ENCODE peak calls at places on chromosomes 7 and 10, in five cellular contexts. One of them, this sample, is unnamed.

GRCh38 chr7:151309306-151309705 is 32.3 kb upstream of the NUB1 start:
- DNase-seq in H1: no peak
- DNase-seq in K562: no peak
- DNase-seq in HCT116: no peak
- DNase-seq in SK-N-SH: no peak
- DNase-seq in this sample: no peak

GRCh38 chr7:5177060-5177459 is 13.0 kb upstream of the WIPI2 start:
- DNase-seq in H1: no peak
- DNase-seq in K562: no peak
- DNase-seq in HCT116: no peak
- DNase-seq in SK-N-SH: peak; percentile 88
- DNase-seq in this sample: peak; percentile 52

GRCh38 chr10:88243847-88244730 is 339.0 kb downstream of the RNLS start:
- DNase-seq in H1: no peak
- DNase-seq in K562: no peak
- DNase-seq in HCT116: no peak
- DNase-seq in SK-N-SH: peak; percentile 76
- DNase-seq in this sample: no peak

GRCh38 chr7:43583424-43584199 is 704 bp downstream of the STK17A start:
- DNase-seq in H1: peak; percentile 69
- DNase-seq in K562: peak; percentile 75
- DNase-seq in HCT116: no peak
- DNase-seq in SK-N-SH: peak; percentile 76
- DNase-seq in this sample: peak; percentile 67

GRCh38 chr7:98423043-98423442 is 22.2 kb upstream of the BAIAP2L1 start:
- DNase-seq in H1: no peak
- DNase-seq in K562: peak; percentile 64
- DNase-seq in HCT116: peak; percentile 54
- DNase-seq in SK-N-SH: peak; percentile 41
- DNase-seq in this sample: peak; percentile 32

GRCh38 chr7:32592721-32593120 is 97.4 kb downstream of the AVL9 start:
- DNase-seq in H1: no peak
- DNase-seq in K562: no peak
- DNase-seq in HCT116: no peak
- DNase-seq in SK-N-SH: no peak
- DNase-seq in this sample: no peak

GRCh38 chr7:26865094-26865388 is 651 bp upstream of the SKAP2 start:
- DNase-seq in H1: no peak
- DNase-seq in K562: no peak
- DNase-seq in HCT116: no peak
- DNase-seq in SK-N-SH: peak; percentile 63
- DNase-seq in this sample: no peak

GRCh38 chr10:118471863-118472262 is 123.6 kb downstream of the PRLHR start:
- DNase-seq in H1: no peak
- DNase-seq in K562: no peak
- DNase-seq in HCT116: no peak
- DNase-seq in SK-N-SH: no peak
- DNase-seq in this sample: no peak

GRCh38 chr7:151322893-151323292 is 18.7 kb upstream of the NUB1 start:
- DNase-seq in H1: no peak
- DNase-seq in K562: no peak
- DNase-seq in HCT116: no peak
- DNase-seq in SK-N-SH: no peak
- DNase-seq in this sample: no peak

GRCh38 chr7:2553831-2554581 is 1.3 kb downstream of the BRAT1 start:
- DNase-seq in H1: no peak
- DNase-seq in K562: no peak
- DNase-seq in HCT116: no peak
- DNase-seq in SK-N-SH: no peak
- DNase-seq in this sample: no peak

GRCh38 chr7:2845193-2845592 is 1.1 kb upstream of the GNA12 start:
- DNase-seq in H1: no peak
- DNase-seq in K562: no peak
- DNase-seq in HCT116: no peak
- DNase-seq in SK-N-SH: no peak
- DNase-seq in this sample: no peak

GRCh38 chr7:99618726-99619125 is 2.0 kb downstream of the ZSCAN25 start:
- DNase-seq in H1: no peak
- DNase-seq in K562: no peak
- DNase-seq in HCT116: no peak
- DNase-seq in SK-N-SH: no peak
- DNase-seq in this sample: no peak

GRCh38 chr7:83782628-83783027 is 133.7 kb upstream of the SEMA3E start:
- DNase-seq in H1: no peak
- DNase-seq in K562: no peak
- DNase-seq in HCT116: no peak
- DNase-seq in SK-N-SH: no peak
- DNase-seq in this sample: no peak

GRCh38 chr7:1814089-1814811 is 144.2 kb downstream of the ELFN1 start:
- DNase-seq in H1: no peak
- DNase-seq in K562: no peak
- DNase-seq in HCT116: no peak
- DNase-seq in SK-N-SH: no peak
- DNase-seq in this sample: no peak

GRCh38 chr7:143901710-143902587 is at the start of gene TCAF1:
- DNase-seq in H1: peak; percentile 90
- DNase-seq in K562: peak; percentile 99
- DNase-seq in HCT116: peak; percentile 91
- DNase-seq in SK-N-SH: peak; percentile 99
- DNase-seq in this sample: peak; percentile 94

GRCh38 chr10:6044651-6045599 is 17.2 kb downstream of the IL2RA start:
- DNase-seq in H1: peak; percentile 16
- DNase-seq in K562: no peak
- DNase-seq in HCT116: no peak
- DNase-seq in SK-N-SH: no peak
- DNase-seq in this sample: no peak

GRCh38 chr7:112101083-112101846 is 104.9 kb downstream of the DOCK4 start:
- DNase-seq in H1: no peak
- DNase-seq in K562: no peak
- DNase-seq in HCT116: no peak
- DNase-seq in SK-N-SH: no peak
- DNase-seq in this sample: no peak

GRCh38 chr10:49474901-49475300 is 64.0 kb downstream of the ERCC6 start:
- DNase-seq in H1: no peak
- DNase-seq in K562: no peak
- DNase-seq in HCT116: no peak
- DNase-seq in SK-N-SH: no peak
- DNase-seq in this sample: no peak

GRCh38 chr7:76292206-76292573 is 10.3 kb upstream of the HSPB1 start:
- DNase-seq in H1: no peak
- DNase-seq in K562: no peak
- DNase-seq in HCT116: no peak
- DNase-seq in SK-N-SH: no peak
- DNase-seq in this sample: no peak

GRCh38 chr10:111384556-111384955 is 307.7 kb downstream of the ADRA2A start:
- DNase-seq in H1: no peak
- DNase-seq in K562: no peak
- DNase-seq in HCT116: no peak
- DNase-seq in SK-N-SH: no peak
- DNase-seq in this sample: no peak
- TF ChIP-seq JUND in H1: no peak
- TF ChIP-seq JUND in K562: no peak
- TF ChIP-seq JUND in HCT116: no peak
- TF ChIP-seq JUND in SK-N-SH: no peak
- TF ChIP-seq JUND in this sample: no peak

GRCh38 chr7:91239772-91240171 is 24.5 kb upstream of the FZD1 start:
- DNase-seq in H1: no peak
- DNase-seq in K562: no peak
- DNase-seq in HCT116: no peak
- DNase-seq in SK-N-SH: no peak
- DNase-seq in this sample: no peak

GRCh38 chr7:91243591-91244368 is 20.5 kb upstream of the FZD1 start:
- DNase-seq in H1: no peak
- DNase-seq in K562: no peak
- DNase-seq in HCT116: no peak
- DNase-seq in SK-N-SH: no peak
- DNase-seq in this sample: no peak

GRCh38 chr7:91239171-91239604 is 25.0 kb upstream of the FZD1 start:
- DNase-seq in H1: no peak
- DNase-seq in K562: no peak
- DNase-seq in HCT116: no peak
- DNase-seq in SK-N-SH: no peak
- DNase-seq in this sample: no peak

GRCh38 chr7:91240546-91240945 is 23.7 kb upstream of the FZD1 start:
- DNase-seq in H1: no peak
- DNase-seq in K562: no peak
- DNase-seq in HCT116: no peak
- DNase-seq in SK-N-SH: no peak
- DNase-seq in this sample: no peak

DNA sequence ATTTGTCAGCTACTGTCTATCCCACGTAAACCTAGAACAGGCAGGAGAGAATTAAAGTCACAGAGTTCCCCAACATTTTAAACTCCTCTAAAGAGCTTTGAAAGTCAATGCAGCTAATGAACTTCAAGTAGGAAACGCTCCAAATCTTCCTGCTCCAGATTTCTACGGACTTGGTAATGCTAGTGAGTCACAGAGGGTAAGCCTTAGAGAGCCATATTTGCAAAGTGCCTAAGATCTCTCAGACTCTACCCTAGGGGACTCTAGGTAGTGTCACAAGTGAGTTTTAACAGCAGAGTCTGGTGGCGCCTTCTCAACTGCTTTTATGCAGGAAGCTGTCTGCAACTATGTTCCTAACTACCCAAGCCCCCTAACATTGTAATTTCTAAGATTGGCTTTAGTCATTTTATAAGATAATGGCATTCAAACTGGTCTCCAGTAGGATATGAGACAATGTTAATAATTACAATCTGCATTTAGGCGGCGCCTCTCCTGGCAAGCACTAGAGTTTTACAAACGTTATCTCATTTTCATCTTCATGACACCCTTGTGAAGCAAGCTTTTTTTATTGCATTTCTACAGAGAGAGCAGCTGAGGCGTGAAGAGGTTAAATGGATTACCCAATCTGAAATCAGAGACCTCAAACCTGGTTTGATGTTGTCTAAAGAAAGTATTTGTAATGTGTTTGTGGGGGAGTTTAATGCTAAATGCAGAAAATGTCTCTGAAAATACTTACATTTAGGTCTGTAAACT is 22.0 kb upstream of the FZD1 start:
- DNase-seq in H1: no peak
- DNase-seq in K562: no peak
- DNase-seq in HCT116: no peak
- DNase-seq in SK-N-SH: no peak
- DNase-seq in this sample: no peak
- TF ChIP-seq JUND in H1: no peak
- TF ChIP-seq JUND in K562: no peak
- TF ChIP-seq JUND in HCT116: no peak
- TF ChIP-seq JUND in SK-N-SH: no peak
- TF ChIP-seq JUND in this sample: no peak

DNA sequence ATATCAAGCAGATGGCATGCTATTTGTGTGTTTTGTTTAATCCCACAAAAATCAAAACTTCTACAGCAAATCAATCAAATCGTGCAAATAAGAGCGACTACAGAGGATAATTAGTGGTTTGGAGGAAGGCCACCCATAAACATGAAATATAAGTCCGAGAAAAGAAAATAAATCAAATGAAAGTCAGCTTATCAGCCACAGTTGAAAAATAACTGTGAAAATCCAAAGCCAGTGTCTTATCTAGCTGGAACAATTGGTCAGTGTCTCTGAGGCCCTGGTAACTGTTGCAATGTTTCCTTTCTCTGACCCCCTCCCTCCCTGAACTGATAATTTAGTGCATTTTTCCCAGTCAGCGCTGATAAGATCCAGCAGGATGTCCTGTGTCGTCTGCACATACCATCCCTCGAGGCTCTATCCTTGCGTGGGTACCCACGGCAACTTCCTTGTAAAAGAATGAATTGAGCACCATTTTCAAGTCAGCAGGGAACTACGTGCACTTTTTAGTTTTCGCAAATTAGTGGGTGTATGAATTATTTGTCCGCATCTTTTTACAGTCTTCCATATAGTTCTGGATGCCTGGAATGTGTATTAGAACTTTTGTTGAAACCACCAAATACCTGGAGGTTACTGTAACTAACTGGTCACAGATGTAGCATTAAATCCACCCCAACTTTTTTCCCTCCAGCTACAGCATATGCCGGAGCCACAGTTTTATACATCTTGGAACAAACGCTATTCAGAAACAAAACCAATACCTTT is 10.8 kb upstream of the JCAD start:
- DNase-seq in H1: no peak
- DNase-seq in K562: peak; percentile 59
- DNase-seq in HCT116: no peak
- DNase-seq in SK-N-SH: peak; percentile 67
- DNase-seq in this sample: no peak
- TF ChIP-seq JUND in H1: no peak
- TF ChIP-seq JUND in K562: peak; percentile 41
- TF ChIP-seq JUND in HCT116: no peak
- TF ChIP-seq JUND in SK-N-SH: no peak
- TF ChIP-seq JUND in this sample: no peak

DNA sequence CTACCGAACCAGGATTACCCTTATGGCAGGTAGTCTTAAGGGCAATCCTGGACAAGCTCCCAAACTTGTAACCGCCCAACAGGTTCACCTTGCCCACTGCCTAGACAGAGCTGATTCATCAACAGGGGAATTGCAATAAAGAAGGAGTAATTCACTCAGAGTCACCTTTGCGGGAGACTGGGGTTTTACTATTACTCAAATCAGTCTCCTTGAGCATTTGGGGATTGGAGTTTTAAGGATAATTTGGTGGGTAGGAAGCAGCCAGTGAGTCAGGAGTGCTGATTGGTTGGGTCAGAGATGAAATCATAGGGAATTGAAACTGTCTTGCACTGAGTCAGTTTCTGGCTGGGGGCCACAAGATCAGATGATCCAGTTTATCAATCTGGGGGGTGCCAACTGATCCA is 25.3 kb downstream of the HK1 start:
- DNase-seq in H1: no peak
- DNase-seq in K562: no peak
- DNase-seq in HCT116: no peak
- DNase-seq in SK-N-SH: no peak
- DNase-seq in this sample: no peak
- TF ChIP-seq JUND in H1: no peak
- TF ChIP-seq JUND in K562: no peak
- TF ChIP-seq JUND in HCT116: no peak
- TF ChIP-seq JUND in SK-N-SH: peak; percentile 22
- TF ChIP-seq JUND in this sample: no peak

GRCh38 chr10:101772895-101773761 is 2.8 kb downstream of the FGF8 start:
- DNase-seq in H1: peak; percentile 50
- DNase-seq in K562: no peak
- DNase-seq in HCT116: no peak
- DNase-seq in SK-N-SH: peak; percentile 28
- DNase-seq in this sample: no peak
- TF ChIP-seq JUND in H1: no peak
- TF ChIP-seq JUND in K562: no peak
- TF ChIP-seq JUND in HCT116: no peak
- TF ChIP-seq JUND in SK-N-SH: no peak
- TF ChIP-seq JUND in this sample: no peak